ENCODE peak calls at places on chromosomes 16 and 17, in four cellular contexts. A, O, R and K are unnamed samples.

GRCh38 chr17:382644-383533 is 30.3 kb upstream of the RPH3AL start:
- DNase-seq in R (peak), O (no peak), A (peak), K (no peak)

GRCh38 chr16:11684231-11685025 is 16.2 kb downstream of the SNN start:
- DNase-seq in R (no peak), O (no peak), A (no peak), K (no peak)

GRCh38 chr17:80455328-80455710 is 21.1 kb downstream of the NPTX1 start:
- DNase-seq in O (no peak), R (peak), A (peak), K (peak)

GRCh38 chr16:75099738-75100615 is 16.6 kb downstream of the LDHD start:
- DNase-seq in O (no peak), A (no peak), R (no peak), K (no peak)

GRCh38 chr17:32852811-32853210 is 24.1 kb downstream of the MYO1D start:
- DNase-seq in R (peak), A (no peak), O (no peak), K (no peak)

GRCh38 chr16:85568519-85568918 is 44.6 kb upstream of the GSE1 start:
- DNase-seq in R (no peak), A (no peak), O (no peak), K (no peak)

GRCh38 chr17:6711081-6711674 is 2.0 kb downstream of the SLC13A5 start:
- DNase-seq in O (no peak), R (no peak), A (no peak), K (no peak)

GRCh38 chr16:61677776-61678175 is 358.5 kb downstream of the CDH8 start:
- DNase-seq in O (no peak), R (no peak), A (no peak), K (no peak)

GRCh38 chr16:85616608-85617311 is 3.6 kb downstream of the GSE1 start:
- DNase-seq in R (no peak), A (no peak), O (peak), K (no peak)

GRCh38 chr16:25988089-25988488 is 296.3 kb downstream of the HS3ST4 start:
- DNase-seq in O (no peak), A (no peak), R (no peak), K (peak)

GRCh38 chr17:39306028-39306427 is 80.3 kb upstream of the STAC2 start:
- DNase-seq in R (no peak), O (no peak), A (no peak), K (no peak)

GRCh38 chr17:80731255-80731840 is 186.7 kb downstream of the RPTOR start:
- DNase-seq in O (no peak), A (no peak), R (no peak), K (no peak)

GRCh38 chr16:87790278-87791023 is 24.7 kb upstream of the KLHDC4 start:
- DNase-seq in R (no peak), O (peak), A (no peak), K (peak)

GRCh38 chr16:53632526-53632925 is 71.1 kb downstream of the RPGRIP1L start:
- DNase-seq in A (no peak), R (no peak), O (no peak), K (no peak)